ENCODE peak calls at places on chromosome 4, in five cellular contexts. T is mesothelial cell of epicardium, F is mesendoderm, B is globus pallidus, Q is foreskin fibroblast. U is an unnamed sample.

GRCh38 chr4:90943311-90943710 is 816.1 kb downstream of the CCSER1 start:
- DNase-seq in Q (no peak), T (no peak), F (no peak), B (no peak), U (no peak)

GRCh38 chr4:15348236-15348635 is 79.6 kb upstream of the C1QTNF7 start:
- DNase-seq in B (no peak), Q (no peak), F (peak; percentile 92), T (no peak), U (no peak)

GRCh38 chr4:180909279-180909678 is 1333.9 kb upstream of the TENM3 start:
- DNase-seq in T (no peak), B (no peak), Q (no peak), F (peak; percentile 79), U (no peak)

GRCh38 chr4:109078724-109079123 is 223.7 kb downstream of the COL25A1 start:
- DNase-seq in B (peak; percentile 11), Q (peak; percentile 56), T (no peak), F (peak; percentile 2), U (no peak)

GRCh38 chr4:147547314-147548056 is 66.6 kb downstream of the EDNRA start:
- DNase-seq in F (no peak), B (no peak), Q (peak; percentile 63), T (no peak), U (no peak)

GRCh38 chr4:158895797-158896442 is 127.1 kb downstream of the FNIP2 start:
- DNase-seq in B (no peak), Q (no peak), F (peak; percentile 81), T (no peak), U (no peak)

GRCh38 chr4:169014581-169014980 is 4.5 kb upstream of the CBR4 start:
- DNase-seq in T (no peak), B (no peak), F (no peak), Q (no peak), U (no peak)

GRCh38 chr4:75484195-75484594 is 30.0 kb downstream of the RCHY1 start:
- DNase-seq in T (no peak), B (peak; percentile 28), F (no peak), Q (no peak), U (peak; percentile 5)

GRCh38 chr4:109560687-109561452 is 824 bp downstream of the MCUB start:
- DNase-seq in B (peak; percentile 43), Q (peak; percentile 75), T (peak; percentile 48), F (peak; percentile 66), U (peak; percentile 27)

GRCh38 chr4:55733874-55734437 is 85.6 kb upstream of the EXOC1L start:
- DNase-seq in F (no peak), T (no peak), Q (no peak), B (no peak), U (no peak)

GRCh38 chr4:118904418-118904817 is 15.8 kb downstream of the SYNPO2 start:
- DNase-seq in F (no peak), B (no peak), Q (no peak), T (no peak), U (no peak)

GRCh38 chr4:130210871-130211270 is 1114.9 kb downstream of the C4orf33 start:
- DNase-seq in F (no peak), B (no peak), Q (no peak), T (no peak), U (no peak)

U was measured in midbrain.